ENCODE peak calls at places on chromosomes 11 and 22, in ten cellular contexts. E is pancreas, W is neural progenitor cell, O is psoas muscle, M is H9, I is adrenal gland, B is substantia nigra, P is aorta, X is fibroblast of lung, A is stomach. N is an unnamed sample.

GRCh38 chr11:1508491-1508891 is 21.9 kb upstream of the MOB2 start:
- DNase-seq in E (no peak), W (no peak), O (no peak), M (no peak), I (no peak), B (no peak), P (peak; percentile 57), X (no peak), A (no peak), N (no peak)

GRCh38 chr22:46367707-46368191 is 32.2 kb downstream of the TRMU start:
- DNase-seq in E (peak; percentile 85), W (peak; percentile 82), O (peak; percentile 69), M (peak; percentile 89), I (peak; percentile 85), B (no peak), P (peak; percentile 86), X (peak; percentile 26), A (peak; percentile 89), N (peak; percentile 87)

GRCh38 chr11:73167555-73167954 is 25.4 kb upstream of the FCHSD2 start:
- DNase-seq in E (no peak), W (no peak), O (no peak), M (no peak), I (no peak), B (no peak), P (peak; percentile 42), X (no peak), A (no peak), N (no peak)

GRCh38 chr22:25747245-25747944 is 5.4 kb downstream of the MYO18B start:
- DNase-seq in E (no peak), W (no peak), O (peak; percentile 90), M (no peak), I (peak; percentile 97), B (no peak), P (peak; percentile 94), X (peak; percentile 99), A (peak; percentile 74), N (peak; percentile 56)

GRCh38 chr11:120124355-120124754 is 13.6 kb downstream of the TRIM29 start:
- DNase-seq in E (no peak), W (no peak), O (no peak), M (no peak), I (no peak), B (no peak), P (no peak), X (no peak), A (no peak), N (no peak)

GRCh38 chr22:43228330-43228729 is 41.4 kb upstream of the TTLL12 start:
- DNase-seq in E (no peak), W (peak; percentile 57), O (no peak), M (peak; percentile 82), I (peak; percentile 60), B (no peak), P (no peak), X (no peak), A (peak; percentile 43), N (peak; percentile 24)

GRCh38 chr11:126716456-126717083 is 284.0 kb downstream of the KIRREL3 start:
- DNase-seq in E (peak; percentile 66), W (peak; percentile 61), O (no peak), M (peak; percentile 57), I (peak; percentile 79), B (peak; percentile 10), P (no peak), X (peak; percentile 33), A (peak; percentile 67), N (peak; percentile 55)

GRCh38 chr22:46974077-46974476 is 211.6 kb downstream of the TBC1D22A start:
- DNase-seq in E (no peak), W (no peak), O (no peak), M (no peak), I (peak; percentile 51), B (no peak), P (no peak), X (no peak), A (no peak), N (no peak)

GRCh38 chr11:66489636-66490035 is 9.4 kb downstream of the DPP3 start:
- DNase-seq in E (no peak), W (no peak), O (no peak), M (no peak), I (no peak), B (no peak), P (no peak), X (no peak), A (no peak), N (no peak)

GRCh38 chr22:33563568-33563967 is 356.7 kb downstream of the LARGE1 start:
- DNase-seq in E (no peak), W (no peak), O (no peak), M (no peak), I (no peak), B (no peak), P (no peak), X (no peak), A (no peak), N (no peak)

GRCh38 chr11:18633256-18634139 is 644 bp downstream of the SPTY2D1 start:
- DNase-seq in E (no peak), W (no peak), O (peak; percentile 12), M (no peak), I (no peak), B (no peak), P (no peak), X (peak; percentile 19), A (no peak), N (peak; percentile 15)

GRCh38 chr22:29382575-29383328 is 5.6 kb downstream of the AP1B1 start:
- DNase-seq in E (peak; percentile 65), W (no peak), O (no peak), M (no peak), I (peak; percentile 46), B (no peak), P (no peak), X (no peak), A (peak; percentile 63), N (peak; percentile 67)

GRCh38 chr22:17929909-17930308 is 94.5 kb downstream of the MICAL3 start:
- DNase-seq in E (no peak), W (no peak), O (no peak), M (no peak), I (no peak), B (no peak), P (no peak), X (no peak), A (no peak), N (no peak)

GRCh38 chr11:125271436-125272064 is 107.0 kb downstream of the PKNOX2 start:
- DNase-seq in E (no peak), W (no peak), O (no peak), M (no peak), I (no peak), B (no peak), P (no peak), X (no peak), A (no peak), N (no peak)

GRCh38 chr11:125274309-125274708 is 109.8 kb downstream of the PKNOX2 start:
- DNase-seq in E (no peak), W (no peak), O (no peak), M (no peak), I (no peak), B (no peak), P (no peak), X (no peak), A (no peak), N (no peak)

GRCh38 chr11:125273519-125274000 is 109.0 kb downstream of the PKNOX2 start:
- DNase-seq in E (no peak), W (no peak), O (no peak), M (no peak), I (no peak), B (no peak), P (no peak), X (no peak), A (no peak), N (no peak)

GRCh38 chr11:125272092-125272491 is 107.5 kb downstream of the PKNOX2 start:
- DNase-seq in E (no peak), W (no peak), O (no peak), M (no peak), I (no peak), B (no peak), P (no peak), X (peak; percentile 73), A (no peak), N (no peak)

GRCh38 chr11:125272822-125273221 is 108.3 kb downstream of the PKNOX2 start:
- DNase-seq in E (no peak), W (peak; percentile 59), O (no peak), M (peak; percentile 48), I (no peak), B (no peak), P (no peak), X (no peak), A (no peak), N (no peak)
- H3K27ac ChIP-seq in E (no peak overlapping the region), W (no peak overlapping the region), O (no peak overlapping the region), M (no peak overlapping the region), I (no peak overlapping the region), B (no peak overlapping the region), P (no peak overlapping the region), X (no peak overlapping the region), A (no peak overlapping the region), N (no peak overlapping the region)

DNA sequence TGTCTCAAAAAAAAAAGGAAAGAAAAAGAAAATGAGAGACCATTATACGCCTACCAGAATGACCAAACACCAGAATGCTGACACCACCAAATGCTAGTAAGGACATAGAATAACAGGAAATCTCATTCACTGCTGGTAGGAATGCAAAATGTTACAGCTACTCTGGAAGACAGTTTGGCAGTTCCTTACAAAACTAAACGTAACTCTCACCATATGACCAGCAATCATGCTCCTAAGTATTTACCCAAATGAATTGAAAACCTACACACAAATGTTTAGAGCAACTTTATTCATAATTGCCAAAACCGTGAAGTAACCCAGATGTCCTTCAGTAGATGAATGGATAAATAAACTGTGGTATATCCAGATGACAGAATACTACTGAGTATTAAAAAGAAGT is 7.2 kb downstream of the CHKA start:
- DNase-seq in E (no peak), W (no peak), O (no peak), M (peak; percentile 0), I (no peak), B (no peak), P (no peak), X (no peak), A (no peak), N (no peak)
- H3K27ac ChIP-seq in E (peak overlapping the region; percentile 2), W (no peak overlapping the region), O (no peak overlapping the region), M (no peak overlapping the region), I (no peak overlapping the region), B (no peak overlapping the region), P (no peak overlapping the region), X (no peak overlapping the region), A (peak overlapping the region; percentile 97), N (peak overlapping the region; percentile 54)

GRCh38 chr11:122180435-122180834 is 64.4 kb upstream of the BLID start:
- DNase-seq in E (no peak), W (no peak), O (peak; percentile 24), M (no peak), I (no peak), B (no peak), P (peak; percentile 84), X (peak; percentile 98), A (no peak), N (no peak)
- H3K27ac ChIP-seq in E (no peak overlapping the region), W (no peak overlapping the region), O (no peak overlapping the region), M (no peak overlapping the region), I (no peak overlapping the region), B (peak overlapping the region; percentile 51), P (peak overlapping the region; percentile 42), X (peak overlapping the region; percentile 84), A (peak overlapping the region; percentile 48), N (peak overlapping the region; percentile 42)

DNA sequence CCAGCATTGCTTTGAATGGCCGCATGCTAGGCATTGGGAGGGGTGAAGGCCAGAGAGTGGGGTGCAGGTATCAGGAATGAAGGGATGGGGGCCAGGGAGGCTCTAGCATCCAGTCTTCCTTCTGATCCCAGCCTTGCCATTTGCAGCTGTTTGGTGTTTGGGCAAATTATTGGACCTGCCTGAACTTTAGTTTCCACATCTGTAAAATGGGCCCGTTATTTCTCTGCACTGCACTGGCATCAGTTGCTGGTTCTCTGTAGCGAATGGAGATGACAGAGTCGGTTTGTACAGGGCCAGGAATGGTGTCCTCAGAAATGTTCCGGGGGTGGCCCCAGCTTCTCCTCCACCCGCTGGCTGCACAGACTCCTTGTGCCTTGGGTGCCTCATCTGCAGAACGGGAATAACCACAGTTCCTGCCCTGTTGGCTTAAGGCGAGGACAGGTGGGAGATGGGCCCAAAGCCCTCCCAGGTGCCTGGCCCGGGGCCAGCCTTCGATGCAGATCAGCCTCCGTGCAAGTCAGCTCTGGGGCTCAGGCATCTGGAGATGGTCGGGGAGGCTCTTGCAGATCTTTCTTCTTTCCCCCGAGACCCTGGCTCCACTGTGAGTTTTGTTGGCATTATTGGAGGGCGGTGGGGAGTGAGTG is 51.4 kb upstream of the SMIM38 start:
- DNase-seq in E (no peak), W (no peak), O (no peak), M (no peak), I (no peak), B (no peak), P (no peak), X (no peak), A (no peak), N (no peak)
- H3K27ac ChIP-seq in E (no peak overlapping the region), W (no peak overlapping the region), O (no peak overlapping the region), M (no peak overlapping the region), I (no peak overlapping the region), B (no peak overlapping the region), P (no peak overlapping the region), X (no peak overlapping the region), A (no peak overlapping the region), N (no peak overlapping the region)